ENCODE peak calls at places on chromosomes 5 and 9, in five cellular contexts. A is OCI-LY7; S is NCI-H460; Y is activated CD8-positive, alpha-beta T cell treated with anti-CD3 and anti-CD28 coated beads for 36 hours; H is cerebellum. Q is an unnamed sample.

GRCh38 chr9:117444466-117444865 is 29.6 kb upstream of the ASTN2 start:
- DNase-seq in A (no peak), S (no peak), Y (no peak), H (peak; percentile 51), Q (no peak)

GRCh38 chr5:73447234-73448071 is 1.1 kb downstream of the FOXD1 start:
- DNase-seq in A (peak; percentile 57), S (peak; percentile 36), Y (peak; percentile 63), H (no peak), Q (no peak)

GRCh38 chr5:41413067-41413466 is 97.3 kb downstream of the PLCXD3 start:
- DNase-seq in A (no peak), S (no peak), Y (no peak), H (no peak), Q (no peak)

GRCh38 chr5:76660360-76660759 is 37.2 kb upstream of the F2RL2 start:
- DNase-seq in A (no peak), S (no peak), Y (no peak), H (no peak), Q (no peak)

GRCh38 chr5:68459093-68459492 is 243.5 kb downstream of the PIK3R1 start:
- DNase-seq in A (no peak), S (no peak), Y (no peak), H (no peak), Q (no peak)

GRCh38 chr5:151570058-151570457 is 21.1 kb downstream of the FAT2 start:
- DNase-seq in A (no peak), S (no peak), Y (no peak), H (no peak), Q (no peak)

GRCh38 chr5:37665889-37666288 is 174.0 kb downstream of the GDNF start:
- DNase-seq in A (no peak), S (no peak), Y (no peak), H (no peak), Q (no peak)

GRCh38 chr9:127578952-127579853 is 32.9 kb upstream of the STXBP1 start:
- DNase-seq in A (no peak), S (peak; percentile 92), Y (peak; percentile 92), H (peak; percentile 87), Q (peak; percentile 34)

GRCh38 chr5:114477816-114478330 is 116.0 kb downstream of the KCNN2 start:
- DNase-seq in A (no peak), S (no peak), Y (no peak), H (no peak), Q (no peak)

GRCh38 chr5:160938532-160938931 is 86.5 kb upstream of the ATP10B start:
- DNase-seq in A (no peak), S (no peak), Y (no peak), H (no peak), Q (no peak)

GRCh38 chr9:18260527-18260926 is 213.4 kb upstream of the ADAMTSL1 start:
- DNase-seq in A (no peak), S (no peak), Y (no peak), H (no peak), Q (peak; percentile 15)

GRCh38 chr5:179795863-179796833 is 2.4 kb downstream of the LTC4S start:
- DNase-seq in A (peak; percentile 83), S (peak; percentile 72), Y (peak; percentile 71), H (peak; percentile 79), Q (peak; percentile 54)

GRCh38 chr5:146051678-146052077 is 53.7 kb downstream of the PLAC8L1 start:
- DNase-seq in A (no peak), S (no peak), Y (no peak), H (no peak), Q (no peak)

GRCh38 chr5:66326276-66326675 is 182.2 kb downstream of the SREK1 start:
- DNase-seq in A (no peak), S (no peak), Y (no peak), H (no peak), Q (no peak)

GRCh38 chr5:181261320-181262085 is 560 bp upstream of the TRIM52 start:
- DNase-seq in A (peak; percentile 82), S (peak; percentile 54), Y (peak; percentile 81), H (peak; percentile 62), Q (peak; percentile 83)

GRCh38 chr5:41083306-41083705 is 12.2 kb upstream of the MROH2B start:
- DNase-seq in A (no peak), S (no peak), Y (no peak), H (no peak), Q (no peak)

GRCh38 chr5:4243865-4244264 is 648.2 kb downstream of the IRX1 start:
- DNase-seq in A (no peak), S (no peak), Y (no peak), H (no peak), Q (no peak)

GRCh38 chr5:98483301-98483700 is 290.2 kb upstream of the RGMB start:
- DNase-seq in A (no peak), S (no peak), Y (no peak), H (no peak), Q (no peak)

GRCh38 chr5:107985144-107985543 is 314.4 kb upstream of the EFNA5 start:
- DNase-seq in A (no peak), S (no peak), Y (no peak), H (peak; percentile 4), Q (peak; percentile 55)

GRCh38 chr9:99269429-99269828 is 47.3 kb downstream of the SEC61B start:
- DNase-seq in A (no peak), S (no peak), Y (no peak), H (no peak), Q (no peak)

GRCh38 chr5:179321206-179321987 is 23.9 kb downstream of the ADAMTS2 start:
- DNase-seq in A (no peak), S (no peak), Y (no peak), H (no peak), Q (no peak)

GRCh38 chr9:75104607-75105006 is 16.3 kb downstream of the OSTF1 start:
- DNase-seq in A (no peak), S (no peak), Y (no peak), H (no peak), Q (no peak)

Q was measured in DND-41.